ENCODE peak calls at places on chromosomes 2 and 18, in four cellular contexts. N is spleen, L is K562, E is Panc1. K is an unnamed sample.

GRCh38 chr2:105224444-105224843 is 17.1 kb upstream of the GPR45 start:
- DNase-seq in N (no peak), L (no peak), E (no peak), K (no peak)

GRCh38 chr18:23935804-23936203 is 78.8 kb upstream of the TTC39C start:
- DNase-seq in N (no peak), L (no peak), E (no peak), K (no peak)

GRCh38 chr2:238601433-238602222 is 174.9 kb downstream of the ASB1 start:
- DNase-seq in N (no peak), L (no peak), E (no peak), K (peak)

GRCh38 chr2:38375711-38376345 is 1.2 kb downstream of the ATL2 start:
- DNase-seq in N (no peak), L (no peak), E (no peak), K (no peak)

GRCh38 chr2:223538920-223539440 is 63.2 kb downstream of the SCG2 start:
- DNase-seq in N (no peak), L (no peak), E (no peak), K (no peak)

GRCh38 chr2:110960281-110960680 is 160.4 kb upstream of the BCL2L11 start:
- DNase-seq in N (no peak), L (no peak), E (no peak), K (peak)

GRCh38 chr18:4063545-4063944 is 391.6 kb downstream of the DLGAP1 start:
- DNase-seq in N (no peak), L (no peak), E (no peak), K (no peak)

GRCh38 chr2:239605409-239605808 is 204.6 kb upstream of the HDAC4 start:
- DNase-seq in N (no peak), L (no peak), E (no peak), K (no peak)

GRCh38 chr2:182499706-182500470 is 73.1 kb upstream of the PDE1A start:
- DNase-seq in N (no peak), L (no peak), E (no peak), K (no peak)

DNA sequence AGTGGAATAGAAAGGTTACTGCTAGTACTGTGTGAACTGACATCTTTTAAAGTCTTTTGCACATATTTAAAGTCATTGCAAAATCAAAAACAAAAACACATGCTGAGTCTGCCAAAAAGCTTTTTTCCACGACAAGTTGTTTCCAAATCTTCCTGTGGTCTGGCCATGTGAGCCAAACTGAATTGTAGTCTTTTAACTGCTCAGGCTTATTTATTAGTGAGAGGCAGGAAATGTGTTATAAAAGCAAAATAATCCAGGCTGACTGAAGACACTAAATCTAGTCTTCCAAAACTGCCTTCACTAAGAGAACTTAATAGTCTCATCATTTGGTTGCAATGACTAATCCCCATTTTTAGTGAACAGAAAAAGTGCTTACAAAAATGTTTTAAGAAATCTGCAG is 2.3 kb downstream of the KRCC1 start:
- DNase-seq in N (no peak), L (no peak), E (no peak), K (no peak)
- TF ChIP-seq POLR2AphosphoS5 in N (no peak), L (no peak), E (no peak), K (no peak)

GRCh38 chr2:36190097-36190496 is 165.5 kb upstream of the CRIM1 start:
- DNase-seq in N (no peak), L (no peak), E (no peak), K (no peak)

GRCh38 chr2:36193680-36194079 is 161.9 kb upstream of the CRIM1 start:
- DNase-seq in N (no peak), L (no peak), E (no peak), K (no peak)

GRCh38 chr2:36197192-36197591 is 158.4 kb upstream of the CRIM1 start:
- DNase-seq in N (no peak), L (no peak), E (no peak), K (no peak)

DNA sequence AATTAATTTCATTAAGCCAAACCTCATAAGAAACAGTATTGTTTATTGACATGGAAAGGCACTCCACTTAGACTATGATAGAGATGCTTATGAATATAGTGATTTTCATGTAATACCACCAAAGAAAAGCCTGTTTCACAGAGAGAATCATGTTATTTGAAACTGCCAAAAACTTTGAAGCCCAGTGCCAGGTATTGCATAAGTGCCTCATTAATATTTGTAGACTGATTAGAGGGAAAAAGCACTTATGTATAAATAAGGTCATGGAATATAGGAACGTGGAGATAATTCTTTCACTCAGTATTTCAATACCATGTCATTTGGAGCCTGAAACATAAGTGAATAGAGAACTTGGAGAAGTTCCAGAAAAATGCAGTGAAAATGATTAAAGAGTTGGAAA is 162.6 kb upstream of the CRIM1 start:
- DNase-seq in N (no peak), L (no peak), E (no peak), K (no peak)
- TF ChIP-seq POLR2AphosphoS5 in N (no peak), L (no peak), E (no peak), K (no peak)

DNA sequence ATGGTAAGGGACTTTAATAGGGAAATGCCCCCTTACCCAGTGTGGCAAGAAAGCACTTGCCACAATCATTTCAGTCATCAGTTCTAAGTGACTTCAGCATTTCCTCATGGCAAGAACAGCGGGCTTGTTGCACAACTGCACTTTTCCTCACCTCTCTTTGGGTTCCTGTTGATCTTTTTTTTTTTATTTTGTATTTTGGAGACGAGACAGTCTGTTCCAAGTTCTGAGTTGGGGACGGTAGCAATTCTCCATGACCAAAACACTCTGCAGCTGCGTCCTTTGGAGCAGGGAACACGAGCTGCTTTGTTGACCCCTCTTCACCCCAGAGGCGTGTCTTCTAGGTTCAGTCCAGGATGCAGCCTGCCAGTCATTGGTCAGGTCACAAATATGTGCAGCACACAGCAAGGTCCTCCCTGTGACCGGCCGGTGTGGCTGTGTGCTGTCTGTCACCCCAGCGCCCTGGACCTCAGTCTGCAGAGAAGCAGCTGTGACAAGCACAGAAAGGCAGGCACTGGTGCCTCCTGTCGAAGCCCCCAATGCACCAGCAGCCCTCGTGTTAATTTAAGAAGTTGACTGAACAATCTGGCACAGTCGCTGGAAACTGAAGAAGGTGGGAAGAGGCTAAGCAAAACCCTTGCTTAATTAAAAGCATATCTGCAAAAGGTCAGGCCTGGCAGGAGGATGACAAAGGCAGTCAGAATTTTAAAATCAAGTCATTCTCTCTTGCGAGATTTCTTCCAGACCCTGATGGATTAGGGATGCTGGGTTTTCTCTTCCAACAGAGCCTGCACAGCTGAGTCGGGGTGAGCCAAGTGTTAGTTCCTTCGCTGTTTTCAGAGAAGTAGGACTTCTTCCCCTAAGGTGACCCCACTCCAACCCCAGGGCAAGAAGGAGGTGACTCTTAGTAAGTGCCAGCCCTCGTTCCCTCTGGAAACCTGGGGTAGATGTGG is 96.7 kb upstream of the COPS8 start:
- DNase-seq in N (peak), L (no peak), E (no peak), K (no peak)
- TF ChIP-seq POLR2AphosphoS5 in N (peak), L (no peak), E (no peak), K (peak)

DNA sequence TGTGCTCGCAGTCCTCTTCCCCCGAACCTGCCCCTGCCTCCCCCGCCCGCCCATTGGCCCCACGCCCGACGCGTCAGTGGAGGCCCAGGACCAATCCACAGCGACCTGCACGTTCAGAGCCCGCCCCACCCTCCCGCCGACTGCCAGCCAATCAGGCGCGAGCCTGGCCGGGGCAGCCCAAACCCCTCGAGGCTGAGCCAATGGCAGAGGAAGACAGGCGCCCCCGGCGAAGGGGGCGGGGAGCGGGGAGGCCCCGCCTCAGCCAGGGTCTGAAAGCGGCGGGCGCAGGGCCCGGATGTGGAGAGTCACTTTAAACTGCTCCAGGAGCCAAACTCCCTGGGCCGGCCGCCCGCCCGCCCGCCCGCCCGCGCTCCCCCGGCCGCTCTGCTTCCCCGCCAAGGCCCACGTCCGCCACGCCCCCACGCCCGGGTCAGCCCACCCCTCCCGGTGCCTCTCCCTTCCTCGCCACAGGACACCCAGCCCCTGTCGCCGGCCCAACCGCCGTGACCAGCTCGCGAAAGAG is 520 bp downstream of the SAP130 start:
- DNase-seq in N (peak), L (peak), E (peak), K (peak)
- TF ChIP-seq POLR2AphosphoS5 in N (peak), L (peak), E (peak), K (no peak)